ENCODE peak calls at places on chromosome 7, in four cellular contexts. U is CD8-positive, alpha-beta T cell; V is SJCRH30; O is H9. J is an unnamed sample. For H3K4me1, the result is how much of the 10 kb centered on the place peaks cover.

GRCh38 chr7:155052982-155053381 is 17.1 kb upstream of the HTR5A start:
- DNase-seq in V (no peak), O (no peak), U (no peak), J (no peak)

GRCh38 chr7:91876391-91877133 is 3.9 kb downstream of the MTERF1 start:
- DNase-seq in U (no peak), V (no peak), O (no peak), J (no peak)

GRCh38 chr7:27178366-27178765 is 4.2 kb upstream of the HOXA10 start:
- DNase-seq in U (no peak), O (peak), V (no peak), J (no peak)

GRCh38 chr7:51366930-51367613 is 50.5 kb upstream of the COBL start:
- DNase-seq in V (peak), U (no peak), O (peak), J (no peak)

GRCh38 chr7:132654150-132654549 is 77.9 kb upstream of the PLXNA4 start:
- DNase-seq in U (no peak), V (no peak), O (peak), J (peak)

GRCh38 chr7:133934262-133934973 is 192.7 kb upstream of the LRGUK start:
- DNase-seq in U (no peak), O (no peak), V (no peak), J (no peak)

GRCh38 chr7:132373879-132374278 is 202.4 kb downstream of the PLXNA4 start:
- DNase-seq in V (no peak), O (no peak), U (no peak), J (no peak)

GRCh38 chr7:83476501-83476900 is 172.4 kb downstream of the SEMA3E start:
- DNase-seq in O (no peak), U (no peak), V (no peak), J (no peak)

GRCh38 chr7:33669251-33669670 is 236.1 kb upstream of the BMPER start:
- DNase-seq in U (no peak), O (no peak), V (peak), J (no peak)

GRCh38 chr7:39566056-39566921 is at the start of gene YAE1:
- DNase-seq in U (peak), O (peak), V (peak), J (peak)

GRCh38 chr7:149496642-149497391 is 792 bp downstream of the ZNF746 start:
- DNase-seq in O (no peak), V (peak), U (peak), J (peak)

GRCh38 chr7:125061776-125062397 is 132.3 kb upstream of the POT1 start:
- DNase-seq in V (no peak), U (no peak), O (no peak), J (no peak)

GRCh38 chr7:67018940-67019339 is 22.3 kb downstream of the TYW1 start:
- DNase-seq in V (no peak), O (no peak), U (no peak), J (no peak)

GRCh38 chr7:155961241-155962190 is 149.3 kb upstream of the SHH start:
- DNase-seq in U (no peak), O (no peak), V (peak), J (no peak)

GRCh38 chr7:116810267-116811116 is 51.9 kb upstream of the CAPZA2 start:
- DNase-seq in V (no peak), U (no peak), O (no peak), J (no peak)

GRCh38 chr7:76303829-76304505 is 1.5 kb downstream of the HSPB1 start:
- DNase-seq in V (no peak), U (no peak), O (no peak), J (no peak)

GRCh38 chr7:16463520-16463919 is 2.0 kb downstream of the SOSTDC1 start:
- DNase-seq in O (no peak), V (no peak), U (no peak), J (no peak)
- H3K27ac ChIP-seq in O (no peak), V (no peak), U (no peak), J (no peak)

GRCh38 chr7:50330254-50330653 is 25.7 kb downstream of the IKZF1 start:
- DNase-seq in V (no peak), U (no peak), O (no peak), J (no peak)
- H3K4me1 ChIP-seq in V (under half), U (half or more), O (under half), J (half or more)

GRCh38 chr7:37920305-37920618 is 178 bp upstream of the EPDR1 start:
- DNase-seq in U (no peak), V (no peak), O (no peak), J (no peak)

GRCh38 chr7:37918526-37918925 is 1.9 kb upstream of the SFRP4 start:
- DNase-seq in O (peak), U (no peak), V (no peak), J (no peak)

GRCh38 chr7:37916017-37916672 is 472 bp downstream of the SFRP4 start:
- DNase-seq in V (peak), U (no peak), O (peak), J (no peak)

GRCh38 chr7:37915438-37915837 is 1.2 kb downstream of the SFRP4 start:
- DNase-seq in V (peak), U (no peak), O (no peak), J (no peak)

DNA sequence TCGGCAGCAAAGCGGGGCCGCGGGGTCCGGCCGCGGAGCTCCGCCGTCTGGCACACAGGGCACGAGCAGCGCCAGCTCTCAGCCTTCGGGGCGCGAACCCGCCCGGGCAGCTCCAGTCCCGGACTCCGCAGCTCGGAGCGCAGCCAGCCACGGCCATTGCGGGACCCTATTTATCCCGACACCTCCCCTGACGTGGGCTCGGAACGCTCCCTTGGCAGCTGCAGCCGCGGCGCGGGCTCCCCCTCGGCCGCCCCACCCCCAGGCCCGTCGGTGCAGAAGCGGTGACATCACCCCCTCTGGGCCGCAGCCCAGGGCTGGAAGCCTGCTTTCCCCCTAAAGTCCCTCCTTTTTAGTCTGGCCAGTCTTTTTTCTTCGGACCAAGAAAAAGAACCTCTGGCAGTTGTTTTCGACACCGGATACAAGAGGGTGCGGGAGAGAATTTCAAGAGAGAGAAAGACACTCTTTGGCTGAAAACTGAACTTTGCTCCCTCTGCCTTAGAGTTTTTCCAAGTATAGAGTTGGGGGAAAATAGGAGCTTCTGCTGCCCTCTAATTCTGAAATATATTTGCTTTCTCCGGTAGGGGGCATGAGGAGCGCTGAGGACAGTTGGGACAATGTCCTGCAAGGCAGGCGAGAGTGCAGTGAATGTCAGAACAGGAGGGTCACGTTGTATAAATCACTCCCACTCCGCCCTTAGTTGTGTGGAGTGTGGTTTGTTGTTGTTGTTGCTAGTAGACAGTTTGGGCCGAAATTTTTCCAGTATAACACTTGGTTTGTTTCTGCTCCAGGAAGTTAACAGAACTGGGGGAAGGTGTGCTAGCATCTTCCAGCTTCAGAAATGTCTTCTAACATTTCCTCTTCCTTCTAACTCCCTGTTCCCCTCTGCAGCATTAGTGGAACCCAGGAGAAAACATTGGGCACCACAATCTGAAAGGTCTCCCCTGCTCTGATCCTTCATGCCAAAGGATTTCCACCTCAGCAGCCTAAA is at the start of gene SFRP4:
- DNase-seq in V (peak), U (no peak), O (peak), J (no peak)
- H3K27ac ChIP-seq in V (peak), U (no peak), O (no peak), J (no peak)

GRCh38 chr7:123727071-123727837 is 21.5 kb downstream of the WASL start:
- DNase-seq in V (no peak), U (no peak), O (no peak), J (no peak)
- H3K4me1 ChIP-seq in V (under half), U (under half), O (under half), J (under half)

GRCh38 chr7:127976722-127977121 is 54.5 kb downstream of the LRRC4 start:
- DNase-seq in V (no peak), O (no peak), U (no peak), J (no peak)

GRCh38 chr7:127978421-127978820 is 52.8 kb downstream of the LRRC4 start:
- DNase-seq in O (no peak), U (no peak), V (no peak), J (no peak)

GRCh38 chr7:127973797-127974196 is 57.4 kb downstream of the LRRC4 start:
- DNase-seq in O (peak), V (no peak), U (no peak), J (no peak)

GRCh38 chr7:127974611-127975010 is 56.6 kb downstream of the LRRC4 start:
- DNase-seq in V (peak), U (no peak), O (no peak), J (no peak)

GRCh38 chr7:127976056-127976455 is 55.2 kb downstream of the LRRC4 start:
- DNase-seq in O (peak), V (no peak), U (no peak), J (no peak)
- H3K27ac ChIP-seq in O (no peak), V (no peak), U (no peak), J (no peak)

DNA sequence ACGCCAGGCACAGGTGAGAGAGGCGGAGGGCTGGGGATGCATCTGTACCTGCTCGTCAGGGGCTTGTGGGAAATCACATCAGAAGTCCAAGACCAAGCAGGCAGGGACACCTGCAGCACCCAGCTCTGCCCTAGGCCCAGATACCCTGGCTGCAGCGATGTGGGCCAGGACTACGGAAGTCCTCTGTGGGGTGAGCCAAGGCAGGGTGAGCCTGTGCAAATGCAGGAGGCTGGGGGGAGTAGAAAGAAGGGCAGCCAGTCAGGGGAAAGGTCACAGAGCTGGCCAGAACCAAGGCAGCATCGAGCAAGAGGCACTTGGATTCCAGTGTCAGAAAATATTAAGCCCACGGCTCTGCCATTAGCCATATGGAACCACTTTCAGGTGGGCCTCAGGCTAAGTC is 85.2 kb downstream of the TNS3 start:
- DNase-seq in U (no peak), O (no peak), V (no peak), J (no peak)
- H3K4me1 ChIP-seq in U (under half), O (under half), V (under half), J (under half)

GRCh38 chr7:35677582-35678356 is 17.2 kb downstream of the HERPUD2 start:
- DNase-seq in V (no peak), O (no peak), U (no peak), J (no peak)
- H3K27ac ChIP-seq in V (no peak), O (no peak), U (no peak), J (no peak)

GRCh38 chr7:130369831-130370230 is 10.5 kb upstream of the CPA1 start:
- DNase-seq in U (no peak), V (no peak), O (no peak), J (no peak)
- H3K4me1 ChIP-seq in U (under half), V (half or more), O (under half), J (under half)

J was measured in CD4-positive, CD25-positive, alpha-beta regulatory T cell.